ENCODE peak calls at places on chromosomes 13 and 19, in four cellular contexts. One of them, this sample, is unnamed.

GRCh38 chr13:21039097-21039800 is 22.1 kb downstream of the LATS2 start:
- DNase-seq in PC-3: no peak
- DNase-seq in RWPE1: no peak
- DNase-seq in heart left ventricle: no peak
- DNase-seq in this sample: no peak

GRCh38 chr19:35346193-35347052 is 1.3 kb upstream of the FFAR1 start:
- DNase-seq in PC-3: no peak
- DNase-seq in heart left ventricle: no peak
- DNase-seq in RWPE1: no peak
- DNase-seq in this sample: no peak

GRCh38 chr13:51091839-51092238 is 19.2 kb downstream of the C13orf42 start:
- DNase-seq in PC-3: no peak
- DNase-seq in heart left ventricle: no peak
- DNase-seq in RWPE1: no peak
- DNase-seq in this sample: no peak

GRCh38 chr19:45385392-45386221 is 15.2 kb upstream of the ERCC2 start:
- DNase-seq in heart left ventricle: no peak
- DNase-seq in RWPE1: no peak
- DNase-seq in PC-3: no peak
- DNase-seq in this sample: no peak

GRCh38 chr19:48713041-48713863 is 6.3 kb downstream of the MAMSTR start:
- DNase-seq in heart left ventricle: peak
- DNase-seq in RWPE1: no peak
- DNase-seq in PC-3: no peak
- DNase-seq in this sample: peak

GRCh38 chr13:77507931-77508776 is 27.4 kb upstream of the SCEL start:
- DNase-seq in RWPE1: peak
- DNase-seq in PC-3: peak
- DNase-seq in heart left ventricle: no peak
- DNase-seq in this sample: no peak

GRCh38 chr13:113927661-113928581 is 46.0 kb downstream of the C13orf46 start:
- DNase-seq in RWPE1: no peak
- DNase-seq in heart left ventricle: peak
- DNase-seq in PC-3: no peak
- DNase-seq in this sample: peak

GRCh38 chr13:86174632-86175031 is 375.4 kb upstream of the SLITRK6 start:
- DNase-seq in RWPE1: no peak
- DNase-seq in heart left ventricle: no peak
- DNase-seq in PC-3: peak
- DNase-seq in this sample: no peak

This sample was measured in left ventricle myocardium superior.